ENCODE peak calls at places on chromosomes 11 and 22, in ten cellular contexts. One of them, this sample, is unnamed.

GRCh38 chr11:83257638-83258229 is 28.4 kb downstream of the CCDC90B start:
- DNase-seq in NT2/D1: no peak
- DNase-seq in sigmoid colon: no peak
- DNase-seq in adrenal gland: peak; percentile 80
- DNase-seq in cardiac muscle cell: no peak
- DNase-seq in neural progenitor cell: no peak
- DNase-seq in body of pancreas: no peak
- DNase-seq in ovary: no peak
- DNase-seq in brain microvascular endothelial cell: peak; percentile 76
- DNase-seq in tibial artery: no peak
- DNase-seq in this sample: no peak

GRCh38 chr22:36010090-36010489 is 18.5 kb downstream of the RBFOX2 start:
- DNase-seq in NT2/D1: no peak
- DNase-seq in sigmoid colon: no peak
- DNase-seq in adrenal gland: no peak
- DNase-seq in cardiac muscle cell: peak; percentile 76
- DNase-seq in neural progenitor cell: peak; percentile 86
- DNase-seq in body of pancreas: peak; percentile 84
- DNase-seq in ovary: no peak
- DNase-seq in brain microvascular endothelial cell: no peak
- DNase-seq in tibial artery: no peak
- DNase-seq in this sample: no peak

GRCh38 chr22:38467438-38467903 is 425 bp upstream of the KDELR3 start:
- DNase-seq in NT2/D1: no peak
- DNase-seq in sigmoid colon: no peak
- DNase-seq in adrenal gland: no peak
- DNase-seq in cardiac muscle cell: no peak
- DNase-seq in neural progenitor cell: no peak
- DNase-seq in body of pancreas: peak; percentile 16
- DNase-seq in ovary: no peak
- DNase-seq in brain microvascular endothelial cell: no peak
- DNase-seq in tibial artery: no peak
- DNase-seq in this sample: no peak

GRCh38 chr11:120522736-120523135 is 11.2 kb downstream of the GRIK4 start:
- DNase-seq in NT2/D1: no peak
- DNase-seq in sigmoid colon: peak; percentile 19
- DNase-seq in adrenal gland: no peak
- DNase-seq in cardiac muscle cell: no peak
- DNase-seq in neural progenitor cell: no peak
- DNase-seq in body of pancreas: no peak
- DNase-seq in ovary: peak; percentile 28
- DNase-seq in brain microvascular endothelial cell: no peak
- DNase-seq in tibial artery: no peak
- DNase-seq in this sample: no peak

GRCh38 chr11:78802058-78802633 is 227.5 kb upstream of the NARS2 start:
- DNase-seq in NT2/D1: no peak
- DNase-seq in sigmoid colon: no peak
- DNase-seq in adrenal gland: no peak
- DNase-seq in cardiac muscle cell: peak; percentile 76
- DNase-seq in neural progenitor cell: peak; percentile 43
- DNase-seq in body of pancreas: peak; percentile 56
- DNase-seq in ovary: no peak
- DNase-seq in brain microvascular endothelial cell: no peak
- DNase-seq in tibial artery: no peak
- DNase-seq in this sample: no peak

GRCh38 chr11:127521413-127521812 is 520.8 kb upstream of the KIRREL3 start:
- DNase-seq in NT2/D1: no peak
- DNase-seq in sigmoid colon: no peak
- DNase-seq in adrenal gland: no peak
- DNase-seq in cardiac muscle cell: no peak
- DNase-seq in neural progenitor cell: no peak
- DNase-seq in body of pancreas: no peak
- DNase-seq in ovary: no peak
- DNase-seq in brain microvascular endothelial cell: no peak
- DNase-seq in tibial artery: no peak
- DNase-seq in this sample: no peak

GRCh38 chr11:57662893-57663292 is 5.0 kb upstream of the ZDHHC5 start:
- DNase-seq in NT2/D1: no peak
- DNase-seq in sigmoid colon: no peak
- DNase-seq in adrenal gland: peak; percentile 32
- DNase-seq in cardiac muscle cell: no peak
- DNase-seq in neural progenitor cell: no peak
- DNase-seq in body of pancreas: no peak
- DNase-seq in ovary: no peak
- DNase-seq in brain microvascular endothelial cell: no peak
- DNase-seq in tibial artery: no peak
- DNase-seq in this sample: peak; percentile 50

GRCh38 chr11:11039249-11039965 is 181.6 kb upstream of the ZBED5 start:
- DNase-seq in NT2/D1: no peak
- DNase-seq in sigmoid colon: no peak
- DNase-seq in adrenal gland: no peak
- DNase-seq in cardiac muscle cell: no peak
- DNase-seq in neural progenitor cell: no peak
- DNase-seq in body of pancreas: no peak
- DNase-seq in ovary: no peak
- DNase-seq in brain microvascular endothelial cell: no peak
- DNase-seq in tibial artery: no peak
- DNase-seq in this sample: no peak

GRCh38 chr11:11865449-11865848 is 23.7 kb downstream of the USP47 start:
- DNase-seq in NT2/D1: no peak
- DNase-seq in sigmoid colon: no peak
- DNase-seq in adrenal gland: no peak
- DNase-seq in cardiac muscle cell: no peak
- DNase-seq in neural progenitor cell: no peak
- DNase-seq in body of pancreas: no peak
- DNase-seq in ovary: no peak
- DNase-seq in brain microvascular endothelial cell: no peak
- DNase-seq in tibial artery: no peak
- DNase-seq in this sample: no peak

GRCh38 chr11:562046-562645 is 1.4 kb downstream of the RASSF7 start:
- DNase-seq in NT2/D1: no peak
- DNase-seq in sigmoid colon: no peak
- DNase-seq in adrenal gland: no peak
- DNase-seq in cardiac muscle cell: no peak
- DNase-seq in neural progenitor cell: no peak
- DNase-seq in body of pancreas: no peak
- DNase-seq in ovary: peak; percentile 42
- DNase-seq in brain microvascular endothelial cell: no peak
- DNase-seq in tibial artery: no peak
- DNase-seq in this sample: no peak
- H3K4me3 ChIP-seq in NT2/D1: peak overlapping the region; percentile 87
- H3K4me3 ChIP-seq in sigmoid colon: no peak overlapping the region
- H3K4me3 ChIP-seq in adrenal gland: no peak overlapping the region
- H3K4me3 ChIP-seq in cardiac muscle cell: peak overlapping the region; percentile 91
- H3K4me3 ChIP-seq in neural progenitor cell: peak overlapping the region; percentile 100
- H3K4me3 ChIP-seq in body of pancreas: peak overlapping the region; percentile 69
- H3K4me3 ChIP-seq in ovary: no peak overlapping the region
- H3K4me3 ChIP-seq in brain microvascular endothelial cell: no peak overlapping the region
- H3K4me3 ChIP-seq in tibial artery: no peak overlapping the region
- H3K4me3 ChIP-seq in this sample: no peak overlapping the region

DNA sequence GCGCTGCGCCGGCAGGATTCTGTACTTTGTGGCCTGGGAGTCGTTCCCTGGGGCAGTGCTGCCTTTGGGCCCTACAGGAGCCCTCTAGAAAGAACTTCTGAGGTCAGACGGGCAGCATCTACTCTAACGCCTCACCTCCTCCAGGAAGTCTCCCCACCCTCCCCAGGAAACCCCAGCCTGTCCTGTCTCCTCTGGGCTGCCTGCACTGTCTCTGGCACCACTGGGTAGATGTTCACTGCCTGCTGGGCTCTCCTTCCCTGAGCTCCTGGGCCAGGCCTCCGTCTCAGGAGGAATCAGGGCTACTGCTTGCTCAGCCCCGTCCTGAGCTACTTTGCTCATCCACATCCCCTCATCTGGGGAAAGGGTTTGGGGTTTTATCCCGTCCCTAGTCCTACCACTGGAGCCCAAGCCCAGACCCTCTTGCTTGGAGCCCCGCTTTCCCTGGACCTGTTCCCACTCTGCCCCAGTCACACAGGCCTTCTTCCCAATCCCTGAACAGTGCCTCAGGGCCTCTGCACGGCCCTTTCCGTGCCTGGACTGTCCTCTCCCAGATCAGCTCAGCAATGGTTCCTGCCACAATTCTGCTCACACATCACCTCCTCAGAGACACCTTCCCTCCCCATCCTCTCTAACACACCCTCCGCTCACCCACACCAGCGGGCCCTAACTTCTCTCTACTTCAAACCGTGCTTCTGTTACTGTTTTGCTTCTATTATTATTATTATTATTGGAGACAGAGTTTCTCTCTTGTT is 11.3 kb upstream of the TREH start:
- DNase-seq in NT2/D1: no peak
- DNase-seq in sigmoid colon: no peak
- DNase-seq in adrenal gland: no peak
- DNase-seq in cardiac muscle cell: no peak
- DNase-seq in neural progenitor cell: no peak
- DNase-seq in body of pancreas: no peak
- DNase-seq in ovary: no peak
- DNase-seq in brain microvascular endothelial cell: no peak
- DNase-seq in tibial artery: no peak
- DNase-seq in this sample: peak; percentile 27
- H3K4me3 ChIP-seq in NT2/D1: no peak overlapping the region
- H3K4me3 ChIP-seq in sigmoid colon: peak overlapping the region; percentile 42
- H3K4me3 ChIP-seq in adrenal gland: no peak overlapping the region
- H3K4me3 ChIP-seq in cardiac muscle cell: no peak overlapping the region
- H3K4me3 ChIP-seq in neural progenitor cell: no peak overlapping the region
- H3K4me3 ChIP-seq in body of pancreas: no peak overlapping the region
- H3K4me3 ChIP-seq in ovary: no peak overlapping the region
- H3K4me3 ChIP-seq in brain microvascular endothelial cell: no peak overlapping the region
- H3K4me3 ChIP-seq in tibial artery: no peak overlapping the region
- H3K4me3 ChIP-seq in this sample: no peak overlapping the region

GRCh38 chr11:123408619-123409455 is 21.2 kb upstream of the GRAMD1B start:
- DNase-seq in NT2/D1: no peak
- DNase-seq in sigmoid colon: no peak
- DNase-seq in adrenal gland: no peak
- DNase-seq in cardiac muscle cell: no peak
- DNase-seq in neural progenitor cell: no peak
- DNase-seq in body of pancreas: no peak
- DNase-seq in ovary: no peak
- DNase-seq in brain microvascular endothelial cell: no peak
- DNase-seq in tibial artery: no peak
- DNase-seq in this sample: no peak

GRCh38 chr11:123407124-123407995 is 22.7 kb upstream of the GRAMD1B start:
- DNase-seq in NT2/D1: peak; percentile 76
- DNase-seq in sigmoid colon: no peak
- DNase-seq in adrenal gland: peak; percentile 89
- DNase-seq in cardiac muscle cell: peak; percentile 88
- DNase-seq in neural progenitor cell: peak; percentile 88
- DNase-seq in body of pancreas: peak; percentile 77
- DNase-seq in ovary: peak; percentile 58
- DNase-seq in brain microvascular endothelial cell: peak; percentile 69
- DNase-seq in tibial artery: peak; percentile 32
- DNase-seq in this sample: peak; percentile 68

GRCh38 chr11:123406441-123407123 is 23.5 kb upstream of the GRAMD1B start:
- DNase-seq in NT2/D1: no peak
- DNase-seq in sigmoid colon: no peak
- DNase-seq in adrenal gland: no peak
- DNase-seq in cardiac muscle cell: no peak
- DNase-seq in neural progenitor cell: no peak
- DNase-seq in body of pancreas: no peak
- DNase-seq in ovary: no peak
- DNase-seq in brain microvascular endothelial cell: no peak
- DNase-seq in tibial artery: no peak
- DNase-seq in this sample: no peak

GRCh38 chr11:123409456-123409801 is 20.6 kb upstream of the GRAMD1B start:
- DNase-seq in NT2/D1: no peak
- DNase-seq in sigmoid colon: no peak
- DNase-seq in adrenal gland: no peak
- DNase-seq in cardiac muscle cell: no peak
- DNase-seq in neural progenitor cell: no peak
- DNase-seq in body of pancreas: no peak
- DNase-seq in ovary: no peak
- DNase-seq in brain microvascular endothelial cell: no peak
- DNase-seq in tibial artery: no peak
- DNase-seq in this sample: no peak

DNA sequence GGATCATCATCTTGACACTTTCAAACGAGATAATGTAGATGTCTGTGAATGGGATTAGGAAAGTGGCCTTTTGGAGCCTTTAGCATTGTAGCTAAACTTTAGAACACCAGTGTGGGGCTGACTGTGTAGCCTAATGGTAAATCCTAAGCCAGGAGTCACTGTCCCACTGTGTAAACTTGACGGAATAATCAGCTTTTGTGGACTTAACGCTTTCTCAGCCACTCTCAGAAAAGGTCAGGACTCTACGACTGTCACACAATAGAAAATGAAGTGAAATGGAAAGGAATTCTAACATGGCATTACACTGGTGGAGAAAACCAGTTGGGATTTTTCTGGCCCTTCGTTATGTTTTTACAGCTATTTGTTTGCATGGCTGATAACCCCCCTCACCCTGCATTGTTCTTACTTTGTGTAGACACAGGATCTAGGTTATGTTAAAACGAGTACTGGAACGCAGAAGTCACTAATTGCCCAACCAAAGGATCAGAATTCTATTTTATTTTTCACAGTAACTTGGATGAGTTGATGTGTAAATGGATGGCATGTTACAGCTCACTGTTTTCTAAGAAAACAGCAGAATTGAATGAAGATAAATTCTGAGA is 22.0 kb upstream of the GRAMD1B start:
- DNase-seq in NT2/D1: no peak
- DNase-seq in sigmoid colon: no peak
- DNase-seq in adrenal gland: no peak
- DNase-seq in cardiac muscle cell: no peak
- DNase-seq in neural progenitor cell: no peak
- DNase-seq in body of pancreas: no peak
- DNase-seq in ovary: no peak
- DNase-seq in brain microvascular endothelial cell: no peak
- DNase-seq in tibial artery: no peak
- DNase-seq in this sample: no peak
- H3K4me3 ChIP-seq in NT2/D1: no peak overlapping the region
- H3K4me3 ChIP-seq in sigmoid colon: no peak overlapping the region
- H3K4me3 ChIP-seq in adrenal gland: no peak overlapping the region
- H3K4me3 ChIP-seq in cardiac muscle cell: peak overlapping the region; percentile 10
- H3K4me3 ChIP-seq in neural progenitor cell: no peak overlapping the region
- H3K4me3 ChIP-seq in body of pancreas: no peak overlapping the region
- H3K4me3 ChIP-seq in ovary: no peak overlapping the region
- H3K4me3 ChIP-seq in brain microvascular endothelial cell: no peak overlapping the region
- H3K4me3 ChIP-seq in tibial artery: no peak overlapping the region
- H3K4me3 ChIP-seq in this sample: no peak overlapping the region

DNA sequence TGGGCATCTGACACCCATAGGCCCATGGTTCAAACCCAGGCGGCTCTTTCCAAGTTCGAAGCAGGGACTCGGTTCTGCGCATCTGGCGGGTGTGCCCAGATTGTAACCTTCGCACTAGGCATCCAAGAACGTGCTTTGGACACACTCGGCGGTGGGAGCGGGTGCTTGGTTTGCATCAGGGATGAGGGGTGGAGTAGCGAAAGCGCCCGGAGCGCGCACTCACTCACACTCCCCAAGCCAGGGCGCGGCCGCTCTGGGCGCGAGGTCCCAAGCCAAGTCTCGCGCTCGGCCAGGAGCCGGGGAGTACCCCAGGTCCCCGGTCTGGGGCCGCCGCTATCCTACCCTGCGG is 243 bp upstream of the SYT9 start:
- DNase-seq in NT2/D1: no peak
- DNase-seq in sigmoid colon: no peak
- DNase-seq in adrenal gland: no peak
- DNase-seq in cardiac muscle cell: no peak
- DNase-seq in neural progenitor cell: no peak
- DNase-seq in body of pancreas: no peak
- DNase-seq in ovary: no peak
- DNase-seq in brain microvascular endothelial cell: no peak
- DNase-seq in tibial artery: no peak
- DNase-seq in this sample: no peak
- H3K4me3 ChIP-seq in NT2/D1: peak overlapping the region; percentile 66
- H3K4me3 ChIP-seq in sigmoid colon: peak overlapping the region; percentile 41
- H3K4me3 ChIP-seq in adrenal gland: no peak overlapping the region
- H3K4me3 ChIP-seq in cardiac muscle cell: peak overlapping the region; percentile 56
- H3K4me3 ChIP-seq in neural progenitor cell: peak overlapping the region; percentile 70
- H3K4me3 ChIP-seq in body of pancreas: peak overlapping the region; percentile 31
- H3K4me3 ChIP-seq in ovary: peak overlapping the region; percentile 29
- H3K4me3 ChIP-seq in brain microvascular endothelial cell: peak overlapping the region; percentile 55
- H3K4me3 ChIP-seq in tibial artery: peak overlapping the region; percentile 45
- H3K4me3 ChIP-seq in this sample: no peak overlapping the region